ENCODE peak calls at places on chromosome 2, in seven cellular contexts. H is foreskin fibroblast, Z is HFF-Myc, Y is kidney epithelial cell, A is suprapubic skin, B is hepatocyte, K is B cell. Q is an unnamed sample.

GRCh38 chr2:4898706-4899105 is 793.5 kb upstream of the SOX11 start:
- DNase-seq in Y (peak), A (no peak), Z (no peak), H (no peak), K (no peak), B (no peak), Q (no peak)

GRCh38 chr2:144703852-144704324 is 184.0 kb upstream of the ZEB2 start:
- DNase-seq in K (peak), Z (no peak), B (peak), H (peak), Y (peak), A (no peak), Q (peak)

GRCh38 chr2:100757621-100758394 is 62.1 kb upstream of the NPAS2 start:
- DNase-seq in Y (no peak), H (peak), Z (peak), K (no peak), B (peak), A (no peak), Q (no peak)

GRCh38 chr2:230974096-230974913 is 21.6 kb upstream of the SPATA3 start:
- DNase-seq in H (peak), Z (no peak), K (peak), Y (peak), A (no peak), B (no peak), Q (no peak)

GRCh38 chr2:123359636-123360035 is 665.5 kb upstream of the CNTNAP5 start:
- DNase-seq in K (no peak), B (no peak), H (no peak), A (no peak), Z (no peak), Y (no peak), Q (no peak)

GRCh38 chr2:43265006-43265770 is 38.8 kb upstream of the ZFP36L2 start:
- DNase-seq in H (no peak), B (no peak), K (no peak), A (no peak), Y (no peak), Z (no peak), Q (no peak)

GRCh38 chr2:85318222-85319182 is 9.3 kb downstream of the TGOLN2 start:
- DNase-seq in Y (no peak), K (no peak), H (peak), A (no peak), B (peak), Z (peak), Q (no peak)

GRCh38 chr2:238505892-238506280 is 79.2 kb downstream of the ASB1 start:
- DNase-seq in Y (no peak), K (no peak), B (no peak), H (no peak), Z (no peak), A (peak), Q (no peak)

GRCh38 chr2:60466161-60466702 is 87.2 kb downstream of the BCL11A start:
- DNase-seq in Z (no peak), A (no peak), H (no peak), B (no peak), K (no peak), Y (no peak), Q (no peak)

GRCh38 chr2:174025271-174026121 is 60.3 kb upstream of the SP3 start:
- DNase-seq in Z (peak), B (peak), K (no peak), A (peak), H (peak), Y (no peak), Q (peak)

GRCh38 chr2:22403748-22404147 is 981.2 kb upstream of the KLHL29 start:
- DNase-seq in H (no peak), A (no peak), B (no peak), K (no peak), Y (no peak), Z (no peak), Q (no peak)

GRCh38 chr2:189933911-189934399 is 128.6 kb downstream of the MSTN start:
- DNase-seq in Y (peak), H (peak), K (no peak), B (no peak), Z (peak), A (no peak), Q (no peak)

GRCh38 chr2:168501456-168502065 is 45.5 kb downstream of the CERS6 start:
- DNase-seq in A (no peak), Z (no peak), K (no peak), Y (no peak), B (no peak), H (no peak), Q (no peak)

GRCh38 chr2:178025551-178026185 is 46.9 kb downstream of the PDE11A start:
- DNase-seq in K (no peak), Z (no peak), Y (peak), B (no peak), A (no peak), H (no peak), Q (no peak)

GRCh38 chr2:158647832-158648231 is 147.3 kb upstream of the DAPL1 start:
- DNase-seq in A (no peak), Y (no peak), B (no peak), H (no peak), Z (no peak), K (no peak), Q (no peak)

GRCh38 chr2:180146541-180146940 is 139.4 kb upstream of the CWC22 start:
- DNase-seq in B (no peak), H (no peak), K (no peak), Z (no peak), Y (no peak), A (no peak), Q (no peak)

GRCh38 chr2:97747716-97748115 is 34.3 kb downstream of the ZAP70 start:
- DNase-seq in B (no peak), H (peak), Z (no peak), K (no peak), A (peak), Y (no peak), Q (no peak)

GRCh38 chr2:118431997-118432396 is 343.7 kb downstream of the INSIG2 start:
- DNase-seq in Y (no peak), B (no peak), H (peak), K (no peak), Z (no peak), A (no peak), Q (no peak)

GRCh38 chr2:66440011-66440542 is 5.2 kb downstream of the MEIS1 start:
- DNase-seq in Y (no peak), H (peak), K (no peak), A (no peak), Z (no peak), B (peak), Q (no peak)

GRCh38 chr2:118148809-118149208 is 60.5 kb downstream of the INSIG2 start:
- DNase-seq in Y (no peak), Z (no peak), B (no peak), H (no peak), K (no peak), A (no peak), Q (no peak)

GRCh38 chr2:231926180-231926741 is at the start of gene NPPC:
- DNase-seq in Z (no peak), H (peak), B (peak), K (peak), A (peak), Y (no peak), Q (peak)

GRCh38 chr2:181891966-181892794 is 650 bp downstream of the ITPRID2 start:
- DNase-seq in B (peak), K (peak), H (peak), A (peak), Z (no peak), Y (no peak), Q (peak)

GRCh38 chr2:134289225-134289624 is 35.4 kb downstream of the MGAT5 start:
- DNase-seq in B (no peak), Y (no peak), Z (no peak), A (no peak), K (no peak), H (no peak), Q (no peak)

GRCh38 chr2:171390941-171391516 is 42.8 kb downstream of the METTL8 start:
- DNase-seq in K (no peak), Y (peak), B (no peak), Z (no peak), H (peak), A (no peak), Q (no peak)

GRCh38 chr2:107592225-107592624 is 234.5 kb upstream of the RGPD4 start:
- DNase-seq in B (no peak), H (no peak), A (no peak), K (no peak), Z (no peak), Y (no peak), Q (no peak)

GRCh38 chr2:234839285-234839684 is 112.5 kb upstream of the SH3BP4 start:
- DNase-seq in A (no peak), Y (no peak), Z (no peak), H (no peak), B (no peak), K (no peak), Q (no peak)

GRCh38 chr2:240642806-240643092 is 17.5 kb downstream of the GPR35 start:
- DNase-seq in H (no peak), K (no peak), B (no peak), Z (no peak), A (peak), Y (no peak), Q (no peak)

GRCh38 chr2:220365023-220365422 is 737.6 kb downstream of the SLC4A3 start:
- DNase-seq in H (peak), B (no peak), Z (no peak), K (no peak), Y (no peak), A (no peak), Q (no peak)

GRCh38 chr2:20448246-20449046 is 1.6 kb downstream of the RHOB start:
- DNase-seq in B (no peak), Y (no peak), Z (no peak), K (peak), H (no peak), A (peak), Q (no peak)

GRCh38 chr2:211789984-211790383 is 748.6 kb downstream of the ERBB4 start:
- DNase-seq in A (no peak), H (no peak), K (no peak), B (no peak), Y (no peak), Z (no peak), Q (no peak)

GRCh38 chr2:17373736-17374135 is 144.5 kb downstream of the RAD51AP2 start:
- DNase-seq in K (no peak), A (no peak), H (no peak), B (no peak), Z (no peak), Y (no peak), Q (no peak)

GRCh38 chr2:33532146-33532545 is 55.7 kb downstream of the RASGRP3 start:
- DNase-seq in Y (no peak), B (no peak), K (no peak), A (no peak), H (no peak), Z (no peak), Q (no peak)

GRCh38 chr2:70942900-70943871 is 7.5 kb downstream of the ATP6V1B1 start:
- DNase-seq in H (no peak), Z (peak), A (peak), B (no peak), Y (no peak), K (no peak), Q (no peak)

GRCh38 chr2:213868526-213868925 is 542.3 kb upstream of the VWC2L start:
- DNase-seq in Y (no peak), K (no peak), H (no peak), B (no peak), Z (no peak), A (no peak), Q (no peak)

GRCh38 chr2:237213325-237214040 is 127.8 kb downstream of the COPS8 start:
- DNase-seq in Y (no peak), Z (peak), B (peak), A (no peak), H (peak), K (no peak), Q (no peak)

GRCh38 chr2:1856481-1856880 is 112.2 kb upstream of the PXDN start:
- DNase-seq in H (no peak), B (no peak), K (no peak), Y (no peak), Z (no peak), A (no peak), Q (no peak)

GRCh38 chr2:159130302-159130701 is 156.2 kb downstream of the WDSUB1 start:
- DNase-seq in H (no peak), K (no peak), Y (no peak), B (no peak), A (no peak), Z (no peak), Q (peak)

GRCh38 chr2:219444566-219445091 is 10.0 kb downstream of the SPEG start:
- DNase-seq in Y (no peak), Z (no peak), A (no peak), K (no peak), B (no peak), H (no peak), Q (no peak)

GRCh38 chr2:68359889-68360288 is 5.2 kb upstream of the PLEK start:
- DNase-seq in Y (no peak), A (no peak), B (no peak), Z (no peak), H (no peak), K (no peak), Q (no peak)
- TF ChIP-seq CTCF in Y (peak), A (no peak), B (no peak), Z (peak), H (no peak), K (peak), Q (no peak)

GRCh38 chr2:215951558-215951957 is 61.8 kb downstream of the MREG start:
- DNase-seq in Y (no peak), B (no peak), Z (no peak), K (no peak), A (no peak), H (no peak), Q (no peak)
- TF ChIP-seq CTCF in Y (no peak), B (no peak), Z (no peak), K (no peak), A (no peak), H (no peak), Q (no peak)

DNA sequence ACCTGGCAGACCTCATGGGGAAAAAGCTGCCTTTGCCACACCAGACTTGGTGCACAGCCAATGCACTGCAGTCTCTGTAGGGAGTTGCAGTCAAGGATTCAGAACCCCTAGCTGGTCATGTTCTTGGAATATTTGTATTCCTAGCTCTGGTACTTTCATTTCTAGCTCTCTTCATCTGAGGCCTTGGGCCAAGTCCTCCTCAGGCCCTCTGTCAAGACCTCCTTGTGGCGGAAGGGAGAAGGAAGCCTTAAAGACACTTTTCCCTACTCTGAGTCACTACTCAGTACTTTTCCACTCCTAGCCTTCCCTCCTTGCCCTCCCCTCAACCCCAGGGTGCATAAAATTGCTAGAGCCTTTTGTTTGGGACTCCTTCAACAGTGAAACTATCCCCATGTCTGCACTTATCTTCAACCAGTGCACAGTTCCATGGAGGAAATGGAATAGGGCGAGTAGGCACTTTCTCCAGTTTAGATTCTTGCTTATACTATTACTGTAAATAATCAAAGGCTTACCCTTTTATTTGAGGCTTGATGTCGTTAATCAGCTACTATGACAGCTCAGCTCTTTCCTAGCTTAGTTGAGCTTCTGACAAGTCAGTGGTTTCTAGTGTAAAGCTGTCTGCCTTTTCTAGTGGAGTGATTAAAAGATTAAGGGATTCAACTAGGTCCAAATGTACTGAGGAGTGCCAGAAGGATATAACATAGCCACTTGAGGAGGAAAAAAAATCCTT is 15.8 kb downstream of the M1AP start:
- DNase-seq in B (peak), A (no peak), Y (no peak), Z (no peak), H (no peak), K (no peak), Q (no peak)
- TF ChIP-seq CTCF in B (no peak), A (no peak), Y (peak), Z (peak), H (peak), K (no peak), Q (no peak)

DNA sequence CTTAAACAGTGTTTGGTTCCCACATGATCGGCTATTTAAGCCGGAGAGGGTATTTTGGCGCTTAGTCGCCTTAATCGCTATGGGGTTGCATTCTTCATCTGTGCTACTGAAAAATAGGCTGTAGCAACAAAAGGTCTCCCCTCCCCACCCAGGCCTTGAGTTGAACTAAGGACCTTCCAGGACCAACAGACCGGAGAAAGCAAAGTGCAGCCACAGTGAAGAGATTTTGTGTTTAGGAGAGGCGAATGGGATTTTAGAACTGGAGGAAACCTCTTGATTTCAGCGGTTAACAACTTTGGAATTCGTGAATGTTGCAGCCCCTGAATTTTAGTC is 1.4 kb downstream of the ITGA6 start:
- DNase-seq in Y (no peak), A (peak), K (no peak), H (no peak), B (no peak), Z (no peak), Q (no peak)
- TF ChIP-seq CTCF in Y (no peak), A (no peak), K (no peak), H (no peak), B (no peak), Z (no peak), Q (no peak)

DNA sequence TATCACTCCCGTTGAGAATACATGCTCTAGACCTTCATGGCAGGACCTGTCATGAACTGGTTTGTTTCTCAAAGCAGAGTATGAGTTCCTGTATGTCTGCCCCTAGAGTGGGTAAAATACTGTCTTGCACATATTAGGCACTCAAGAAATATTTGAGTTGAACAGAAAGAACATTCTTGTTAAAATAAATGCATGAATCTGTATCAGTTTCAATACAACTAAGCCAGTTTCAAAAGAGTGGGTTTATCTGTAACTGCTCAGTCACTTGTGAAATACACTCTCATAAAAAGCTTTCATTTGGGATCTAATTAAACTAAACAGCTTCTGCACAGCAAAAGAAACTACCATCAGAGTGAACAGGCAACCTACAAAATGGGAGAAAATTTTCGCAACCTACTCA is 69.2 kb downstream of the RFTN2 start:
- DNase-seq in A (no peak), Z (no peak), K (no peak), B (no peak), Y (no peak), H (no peak), Q (no peak)
- TF ChIP-seq CTCF in A (no peak), Z (no peak), K (no peak), B (no peak), Y (no peak), H (no peak), Q (no peak)

GRCh38 chr2:207049122-207049521 is 109.8 kb downstream of the CPO start:
- DNase-seq in H (no peak), K (no peak), B (no peak), A (no peak), Z (no peak), Y (no peak), Q (no peak)

GRCh38 chr2:207048421-207048820 is 109.1 kb downstream of the CPO start:
- DNase-seq in Z (no peak), A (no peak), H (no peak), B (no peak), Y (no peak), K (no peak), Q (no peak)

GRCh38 chr2:207054521-207054920 is 111.2 kb downstream of the KLF7 start:
- DNase-seq in H (peak), B (no peak), K (no peak), A (no peak), Y (peak), Z (no peak), Q (no peak)

GRCh38 chr2:207055254-207055653 is 110.5 kb downstream of the KLF7 start:
- DNase-seq in Y (no peak), H (no peak), Z (no peak), B (no peak), K (no peak), A (no peak), Q (no peak)

GRCh38 chr2:207051345-207051959 is 112.1 kb downstream of the CPO start:
- DNase-seq in H (peak), A (no peak), Y (no peak), Z (no peak), K (no peak), B (no peak), Q (peak)
- TF ChIP-seq CTCF in H (no peak), A (no peak), Y (no peak), Z (no peak), K (no peak), B (no peak), Q (no peak)